ENCODE peak calls at places on chromosomes 7 and 10, in ten cellular contexts. T is sigmoid colon, L is WERI-Rb-1, I is mammary epithelial cell, M is SK-N-SH, V is Peyer's patch, C is ovary, U is kidney, O is HCT116, D is heart left ventricle. R is an unnamed sample.

GRCh38 chr7:36116347-36117200 is 36.5 kb upstream of the EEPD1 start:
- DNase-seq in T (no peak), L (no peak), I (peak; percentile 53), M (no peak), V (peak; percentile 60), C (no peak), U (no peak), O (peak; percentile 56), D (no peak), R (no peak)

GRCh38 chr10:113202011-113202410 is 252.0 kb downstream of the TCF7L2 start:
- DNase-seq in T (no peak), L (no peak), I (no peak), M (no peak), V (no peak), C (no peak), U (no peak), O (no peak), D (no peak), R (no peak)

GRCh38 chr10:77391605-77392235 is 245.9 kb downstream of the KCNMA1 start:
- DNase-seq in T (peak; percentile 92), L (peak; percentile 91), I (peak; percentile 78), M (peak; percentile 66), V (peak; percentile 77), C (peak; percentile 77), U (no peak), O (peak; percentile 74), D (peak; percentile 69), R (peak; percentile 73)

GRCh38 chr10:103197177-103197576 is 4.1 kb upstream of the NT5C2 start:
- DNase-seq in T (peak; percentile 65), L (no peak), I (peak; percentile 76), M (peak; percentile 30), V (peak; percentile 58), C (peak; percentile 18), U (no peak), O (peak; percentile 37), D (peak; percentile 74), R (peak; percentile 20)

GRCh38 chr10:4708123-4708759 is 117.8 kb upstream of the AKR1E2 start:
- DNase-seq in T (no peak), L (peak; percentile 15), I (no peak), M (no peak), V (no peak), C (no peak), U (no peak), O (no peak), D (no peak), R (no peak)

GRCh38 chr10:2870654-2871053 is 196.7 kb upstream of the PFKP start:
- DNase-seq in T (no peak), L (no peak), I (no peak), M (no peak), V (no peak), C (no peak), U (no peak), O (no peak), D (no peak), R (no peak)

GRCh38 chr7:44411306-44411705 is 79.2 kb downstream of the NUDCD3 start:
- DNase-seq in T (no peak), L (no peak), I (no peak), M (no peak), V (no peak), C (no peak), U (no peak), O (no peak), D (no peak), R (no peak)

GRCh38 chr7:57398548-57398947 is 51.4 kb upstream of the ZNF716 start:
- DNase-seq in T (no peak), L (no peak), I (no peak), M (no peak), V (no peak), C (no peak), U (peak; percentile 51), O (no peak), D (no peak), R (no peak)

GRCh38 chr7:91942312-91942711 is 1.6 kb downstream of the AKAP9 start:
- DNase-seq in T (no peak), L (no peak), I (peak; percentile 1), M (no peak), V (no peak), C (no peak), U (no peak), O (no peak), D (no peak), R (no peak)

GRCh38 chr10:85548038-85548437 is 818.6 kb downstream of the GRID1 start:
- DNase-seq in T (no peak), L (peak; percentile 62), I (peak; percentile 76), M (peak; percentile 21), V (peak; percentile 65), C (no peak), U (no peak), O (peak; percentile 52), D (no peak), R (no peak)
- TF ChIP-seq CTCF in T (peak; percentile 20), L (peak; percentile 51), I (peak; percentile 74), M (no peak), V (no peak), C (no peak), U (peak; percentile 35), O (peak; percentile 63), D (peak; percentile 39), R (no peak)

GRCh38 chr7:99124636-99125504 is 19.0 kb downstream of the SMURF1 start:
- DNase-seq in T (no peak), L (no peak), I (no peak), M (no peak), V (no peak), C (no peak), U (no peak), O (no peak), D (no peak), R (no peak)
- H3K27ac ChIP-seq in T (peak overlapping the region; percentile 44), L (no peak overlapping the region), I (peak overlapping the region; percentile 51), M (no peak overlapping the region), V (peak overlapping the region; percentile 27), C (no peak overlapping the region), U (no peak overlapping the region), O (no peak overlapping the region), D (no peak overlapping the region), R (no peak overlapping the region)

GRCh38 chr7:70660819-70661191 is 471.1 kb upstream of the GALNT17 start:
- DNase-seq in T (no peak), L (no peak), I (no peak), M (no peak), V (no peak), C (no peak), U (no peak), O (no peak), D (no peak), R (no peak)
- H3K4me3 ChIP-seq in T (no peak overlapping the region), L (no peak overlapping the region), I (no peak overlapping the region), M (no peak overlapping the region), V (no peak overlapping the region), C (no peak overlapping the region), U (no peak overlapping the region), O (no peak overlapping the region), D (no peak overlapping the region), R (no peak overlapping the region)

GRCh38 chr10:131311661-131312260 is at the start of gene TCERG1L:
- DNase-seq in T (no peak), L (peak; percentile 73), I (no peak), M (peak; percentile 88), V (no peak), C (peak; percentile 42), U (peak; percentile 68), O (no peak), D (no peak), R (no peak)

GRCh38 chr10:131312261-131312801 is 810 bp upstream of the TCERG1L start:
- DNase-seq in T (no peak), L (peak; percentile 90), I (no peak), M (peak; percentile 86), V (no peak), C (peak; percentile 48), U (peak; percentile 74), O (no peak), D (no peak), R (no peak)

GRCh38 chr10:131310904-131311660 is 439 bp downstream of the TCERG1L start:
- DNase-seq in T (no peak), L (peak; percentile 20), I (no peak), M (no peak), V (no peak), C (no peak), U (peak; percentile 65), O (no peak), D (no peak), R (no peak)

GRCh38 chr10:131313377-131313776 is 1.9 kb upstream of the TCERG1L start:
- DNase-seq in T (no peak), L (no peak), I (no peak), M (no peak), V (no peak), C (no peak), U (no peak), O (no peak), D (no peak), R (no peak)

DNA sequence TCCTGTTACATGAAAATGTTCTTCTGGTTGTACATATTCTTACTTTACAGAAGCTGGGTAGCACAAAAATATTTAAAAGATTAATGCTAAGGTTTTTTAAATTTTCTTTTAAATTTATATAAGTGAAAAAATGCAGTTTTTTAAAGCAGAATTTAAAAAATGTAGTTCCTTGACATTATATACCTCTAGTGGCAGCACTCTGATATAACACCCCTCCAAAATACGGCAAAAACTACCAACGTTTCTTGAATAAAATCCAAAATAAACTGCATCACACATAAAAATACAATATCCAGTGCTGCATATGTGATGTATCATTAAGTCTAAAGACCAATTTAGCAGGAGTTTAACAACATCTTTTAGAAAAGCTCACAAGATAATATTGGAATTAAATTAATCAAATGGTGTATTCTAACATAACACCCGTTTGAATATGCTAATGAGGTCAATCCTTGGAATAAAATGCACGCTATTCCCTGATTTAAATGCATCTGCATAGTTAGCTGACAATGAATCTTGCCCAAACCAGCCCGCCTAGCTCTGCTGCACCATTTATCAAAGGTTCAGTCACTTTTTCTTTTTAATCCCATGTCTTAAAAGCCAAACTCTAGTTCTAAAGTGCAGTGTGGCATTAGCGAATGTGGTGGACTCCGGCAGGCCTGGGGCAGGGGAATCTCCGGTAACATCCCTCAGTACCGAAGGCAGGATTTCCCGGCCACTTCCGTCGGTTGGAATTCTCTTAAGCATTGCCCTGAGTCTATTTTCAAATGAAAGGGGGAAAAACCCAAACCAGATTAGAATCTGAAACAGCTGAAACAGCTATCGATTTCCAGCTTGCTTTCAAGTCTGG is 1.2 kb downstream of the TCERG1L start:
- DNase-seq in T (no peak), L (no peak), I (no peak), M (no peak), V (no peak), C (no peak), U (no peak), O (no peak), D (no peak), R (no peak)
- TF ChIP-seq CTCF in T (no peak), L (no peak), I (peak; percentile 6), M (no peak), V (peak; percentile 21), C (no peak), U (no peak), O (peak; percentile 16), D (peak; percentile 28), R (no peak)

GRCh38 chr10:80197972-80198591 is 7.3 kb downstream of the ANXA11 start:
- DNase-seq in T (no peak), L (no peak), I (no peak), M (no peak), V (no peak), C (no peak), U (no peak), O (no peak), D (peak; percentile 54), R (no peak)
- H3K27ac ChIP-seq in T (peak overlapping the region; percentile 97), L (no peak overlapping the region), I (no peak overlapping the region), M (no peak overlapping the region), V (peak overlapping the region; percentile 99), C (no peak overlapping the region), U (peak overlapping the region; percentile 83), O (peak overlapping the region; percentile 83), D (peak overlapping the region; percentile 100), R (no peak overlapping the region)

R was measured in AG04450.